ENCODE peak calls at places on chromosomes 13 and 19, in five cellular contexts. Z is Peyer's patch; F is nucleus accumbens; Y is stimulated activated CD4-positive, alpha-beta T cell treated with anti-CD3 and anti-CD28 coated beads, TNF-alpha, amount 100 ng/mL, for 24 hours; Q is KG1. G is an unnamed sample.
A peak's percentile ranks its signal among the peaks of the same experiment; 100 is the strongest.

GRCh38 chr19:13839938-13840750 is 36.8 kb upstream of the NANOS3 start:
- DNase-seq in Z (peak; percentile 95), F (no peak), Y (no peak), Q (peak; percentile 81), G (no peak)

GRCh38 chr13:22428188-22428828 is 752.5 kb upstream of the SGCG start:
- DNase-seq in Z (no peak), F (no peak), Y (no peak), Q (no peak), G (no peak)

GRCh38 chr13:94007072-94007471 is 472.4 kb downstream of the DCT start:
- DNase-seq in Z (no peak), F (no peak), Y (no peak), Q (no peak), G (no peak)

GRCh38 chr13:51045450-51045849 is 65.6 kb downstream of the C13orf42 start:
- DNase-seq in Z (no peak), F (no peak), Y (no peak), Q (no peak), G (no peak)

GRCh38 chr19:30105723-30106122 is 163.7 kb downstream of the URI1 start:
- DNase-seq in Z (no peak), F (no peak), Y (no peak), Q (no peak), G (no peak)

GRCh38 chr13:110681868-110682550 is 23.9 kb downstream of the CARS2 start:
- DNase-seq in Z (no peak), F (no peak), Y (no peak), Q (no peak), G (no peak)

GRCh38 chr19:14700711-14701110 is 10.9 kb downstream of the ZNF333 start:
- DNase-seq in Z (no peak), F (no peak), Y (no peak), Q (no peak), G (no peak)

GRCh38 chr19:6654347-6655310 is 15.3 kb downstream of the TNFSF14 start:
- DNase-seq in Z (no peak), F (no peak), Y (no peak), Q (no peak), G (no peak)

GRCh38 chr13:98297043-98297442 is 120.0 kb upstream of the RNF113B start:
- DNase-seq in Z (no peak), F (no peak), Y (no peak), Q (no peak), G (no peak)

GRCh38 chr19:54376610-54377009 is 11.9 kb upstream of the LAIR1 start:
- DNase-seq in Z (no peak), F (no peak), Y (no peak), Q (no peak), G (no peak)

GRCh38 chr13:49086711-49087110 is 111.0 kb downstream of the FNDC3A start:
- DNase-seq in Z (no peak), F (no peak), Y (no peak), Q (no peak), G (no peak)

GRCh38 chr19:46574533-46574932 is 26.6 kb upstream of the CALM3 start:
- DNase-seq in Z (no peak), F (peak; percentile 64), Y (peak; percentile 13), Q (no peak), G (peak; percentile 58)

GRCh38 chr13:93227906-93228801 is 1.5 kb downstream of the GPC6 start:
- DNase-seq in Z (no peak), F (peak; percentile 29), Y (no peak), Q (peak; percentile 76), G (no peak)

GRCh38 chr19:41939861-41940442 is 11.7 kb upstream of the ERFL start:
- DNase-seq in Z (peak; percentile 49), F (no peak), Y (no peak), Q (no peak), G (peak; percentile 70)

GRCh38 chr13:26614721-26615120 is 57.2 kb downstream of the WASF3 start:
- DNase-seq in Z (no peak), F (no peak), Y (no peak), Q (no peak), G (no peak)

GRCh38 chr19:4337906-4338440 is 654 bp downstream of the STAP2 start:
- DNase-seq in Z (peak; percentile 80), F (no peak), Y (no peak), Q (no peak), G (no peak)

GRCh38 chr19:18274776-18275356 is 614 bp upstream of the IQCN start:
- DNase-seq in Z (peak; percentile 91), F (peak; percentile 63), Y (no peak), Q (no peak), G (no peak)

GRCh38 chr13:27300941-27301586 is 30.4 kb downstream of the RASL11A start:
- DNase-seq in Z (no peak), F (no peak), Y (no peak), Q (no peak), G (no peak)

GRCh38 chr19:42764836-42765235 is 642 bp downstream of the PSG8 start:
- DNase-seq in Z (no peak), F (no peak), Y (no peak), Q (no peak), G (no peak)

GRCh38 chr13:46403851-46404731 is 17.0 kb upstream of the RUBCNL start:
- DNase-seq in Z (no peak), F (no peak), Y (no peak), Q (peak; percentile 36), G (no peak)

GRCh38 chr13:76293751-76294150 is 592.5 kb downstream of the KCTD12 start:
- DNase-seq in Z (no peak), F (no peak), Y (no peak), Q (no peak), G (no peak)

GRCh38 chr13:23600100-23600499 is 29.9 kb downstream of the TNFRSF19 start:
- DNase-seq in Z (no peak), F (no peak), Y (no peak), Q (no peak), G (no peak)

GRCh38 chr19:47231215-47232054 is 436 bp upstream of the BBC3 start:
- DNase-seq in Z (peak; percentile 93), F (peak; percentile 46), Y (peak; percentile 74), Q (no peak), G (peak; percentile 95)

GRCh38 chr13:46288570-46289259 is 77.0 kb downstream of the LRRC63 start:
- DNase-seq in Z (no peak), F (no peak), Y (no peak), Q (peak; percentile 60), G (no peak)

GRCh38 chr13:31631071-31631470 is 108.3 kb upstream of the RXFP2 start:
- DNase-seq in Z (no peak), F (no peak), Y (no peak), Q (no peak), G (no peak)

GRCh38 chr19:49387936-49388372 is at the start of gene KASH5:
- DNase-seq in Z (peak; percentile 82), F (no peak), Y (peak; percentile 78), Q (no peak), G (peak; percentile 77)

GRCh38 chr13:34933349-34933748 is 8.7 kb upstream of the NBEA start:
- DNase-seq in Z (no peak), F (no peak), Y (no peak), Q (no peak), G (no peak)

GRCh38 chr13:31970237-31970930 is 61.2 kb upstream of the FRY start:
- DNase-seq in Z (no peak), F (no peak), Y (no peak), Q (no peak), G (no peak)

GRCh38 chr19:6264077-6264445 is 15.7 kb downstream of the MLLT1 start:
- DNase-seq in Z (no peak), F (no peak), Y (no peak), Q (no peak), G (no peak)

GRCh38 chr19:40610396-40611064 is 9.4 kb downstream of the LTBP4 start:
- DNase-seq in Z (peak; percentile 77), F (no peak), Y (peak; percentile 31), Q (no peak), G (peak; percentile 65)

GRCh38 chr13:36858285-36858684 is 39.3 kb downstream of the RFXAP start:
- DNase-seq in Z (no peak), F (no peak), Y (no peak), Q (peak; percentile 31), G (no peak)

GRCh38 chr19:46571495-46571894 is 29.6 kb upstream of the CALM3 start:
- DNase-seq in Z (no peak), F (no peak), Y (no peak), Q (no peak), G (no peak)

GRCh38 chr19:8988204-8988603 is 22.0 kb downstream of the MUC16 start:
- DNase-seq in Z (no peak), F (no peak), Y (peak; percentile 6), Q (peak; percentile 21), G (no peak)

GRCh38 chr13:33227927-33228644 is 57.5 kb downstream of the STARD13 start:
- DNase-seq in Z (no peak), F (no peak), Y (no peak), Q (no peak), G (no peak)

GRCh38 chr19:17985037-17985818 is 18.3 kb downstream of the KCNN1 start:
- DNase-seq in Z (no peak), F (no peak), Y (no peak), Q (no peak), G (no peak)

GRCh38 chr19:47351545-47351944 is 2.4 kb downstream of the DHX34 start:
- DNase-seq in Z (no peak), F (no peak), Y (no peak), Q (no peak), G (no peak)

GRCh38 chr19:47230122-47230920 is 678 bp downstream of the BBC3 start:
- DNase-seq in Z (peak; percentile 84), F (no peak), Y (peak; percentile 57), Q (no peak), G (peak; percentile 75)

GRCh38 chr19:23384166-23384565 is 11.1 kb downstream of the ZNF91 start:
- DNase-seq in Z (no peak), F (no peak), Y (no peak), Q (no peak), G (no peak)